ENCODE peak calls at places on chromosomes 2 and 18, in nine cellular contexts. E is COR-L47; M is LoVo; T is T-helper 2 cell; F is AG04450; R is stimulated activated CD4-positive, alpha-beta T cell treated with anti-CD3 and anti-CD28 coated beads, Interleukin-2, amount 100 ng/mL, for 4 hours; Q is MV-4-11; G is posterior cingulate gyrus; U is KG1. P is an unnamed sample.

GRCh38 chr2:189700681-189701080 is 26.2 kb downstream of the ANKAR start:
- DNase-seq in E (no peak), M (no peak), T (no peak), F (no peak), R (no peak), Q (no peak), G (no peak), U (no peak), P (no peak)

GRCh38 chr18:36593001-36593400 is 235.8 kb downstream of the TPGS2 start:
- DNase-seq in E (no peak), M (no peak), T (no peak), F (no peak), R (no peak), Q (peak), G (no peak), U (no peak), P (no peak)

GRCh38 chr2:64327510-64328414 is 126.2 kb upstream of the LGALSL start:
- DNase-seq in E (peak), M (no peak), T (peak), F (no peak), R (peak), Q (no peak), G (peak), U (peak), P (peak)

GRCh38 chr2:201942525-201942924 is 91.1 kb upstream of the FZD7 start:
- DNase-seq in E (no peak), M (no peak), T (no peak), F (no peak), R (no peak), Q (no peak), G (no peak), U (no peak), P (no peak)

GRCh38 chr2:115303-115702 is 69.0 kb upstream of the FAM110C start:
- DNase-seq in E (no peak), M (no peak), T (no peak), F (no peak), R (no peak), Q (no peak), G (no peak), U (no peak), P (no peak)

GRCh38 chr2:130966149-130967019 is 126.9 kb downstream of the FAM168B start:
- DNase-seq in E (no peak), M (no peak), T (no peak), F (no peak), R (no peak), Q (no peak), G (no peak), U (no peak), P (no peak)

GRCh38 chr18:57447154-57447621 is 12.0 kb downstream of the ONECUT2 start:
- DNase-seq in E (no peak), M (no peak), T (no peak), F (no peak), R (no peak), Q (peak), G (peak), U (no peak), P (peak)

GRCh38 chr18:48800479-48800876 is 150.3 kb downstream of the SMAD7 start:
- DNase-seq in E (no peak), M (no peak), T (no peak), F (no peak), R (no peak), Q (no peak), G (peak), U (no peak), P (no peak)

GRCh38 chr18:26476697-26477096 is 71.7 kb downstream of the KCTD1 start:
- DNase-seq in E (no peak), M (no peak), T (no peak), F (no peak), R (no peak), Q (no peak), G (no peak), U (no peak), P (no peak)

GRCh38 chr2:180871649-180872048 is 108.8 kb upstream of the UBE2E3 start:
- DNase-seq in E (no peak), M (no peak), T (no peak), F (no peak), R (no peak), Q (no peak), G (no peak), U (no peak), P (no peak)

GRCh38 chr2:240269380-240269779 is 128.9 kb upstream of the OTOS start:
- DNase-seq in E (no peak), M (no peak), T (no peak), F (no peak), R (no peak), Q (no peak), G (no peak), U (no peak), P (no peak)

GRCh38 chr2:107585851-107586250 is 240.8 kb upstream of the RGPD4 start:
- DNase-seq in E (no peak), M (no peak), T (no peak), F (no peak), R (no peak), Q (no peak), G (no peak), U (no peak), P (no peak)

GRCh38 chr2:61948661-61949457 is 43.4 kb downstream of the COMMD1 start:
- DNase-seq in E (no peak), M (no peak), T (no peak), F (no peak), R (no peak), Q (no peak), G (no peak), U (no peak), P (no peak)

GRCh38 chr2:21500546-21500945 is 376.8 kb downstream of the TDRD15 start:
- DNase-seq in E (no peak), M (no peak), T (no peak), F (no peak), R (no peak), Q (no peak), G (no peak), U (no peak), P (no peak)

GRCh38 chr2:46643493-46643892 is 164.1 kb downstream of the TMEM247 start:
- DNase-seq in E (no peak), M (no peak), T (no peak), F (no peak), R (no peak), Q (no peak), G (no peak), U (no peak), P (no peak)

GRCh38 chr18:35110554-35111058 is 69.4 kb downstream of the MAPRE2 start:
- DNase-seq in E (no peak), M (no peak), T (no peak), F (no peak), R (no peak), Q (no peak), G (no peak), U (no peak), P (no peak)

GRCh38 chr18:56937874-56938273 is 209.0 kb upstream of the BOD1L2 start:
- DNase-seq in E (no peak), M (no peak), T (no peak), F (no peak), R (no peak), Q (peak), G (no peak), U (no peak), P (no peak)

GRCh38 chr2:143575340-143575739 is 446.1 kb downstream of the ARHGAP15 start:
- DNase-seq in E (no peak), M (no peak), T (no peak), F (no peak), R (no peak), Q (no peak), G (no peak), U (no peak), P (no peak)

GRCh38 chr18:60966876-60967275 is 366.4 kb upstream of the CDH20 start:
- DNase-seq in E (no peak), M (no peak), T (no peak), F (no peak), R (no peak), Q (no peak), G (no peak), U (no peak), P (no peak)

GRCh38 chr2:88600038-88600465 is 27.2 kb downstream of the EIF2AK3 start:
- DNase-seq in E (peak), M (peak), T (no peak), F (peak), R (peak), Q (peak), G (no peak), U (no peak), P (no peak)

GRCh38 chr2:128530025-128530573 is 211.4 kb upstream of the HS6ST1 start:
- DNase-seq in E (no peak), M (no peak), T (no peak), F (no peak), R (no peak), Q (no peak), G (no peak), U (no peak), P (no peak)

GRCh38 chr2:113894156-113894743 is 4.4 kb downstream of the ACTR3 start:
- DNase-seq in E (no peak), M (peak), T (no peak), F (peak), R (no peak), Q (peak), G (no peak), U (no peak), P (peak)

GRCh38 chr2:75200140-75200985 is 1.0 kb upstream of the TACR1 start:
- DNase-seq in E (peak), M (no peak), T (no peak), F (no peak), R (no peak), Q (no peak), G (peak), U (no peak), P (no peak)

GRCh38 chr2:161238559-161239415 is 69.4 kb upstream of the PSMD14 start:
- DNase-seq in E (peak), M (no peak), T (peak), F (no peak), R (peak), Q (peak), G (peak), U (no peak), P (no peak)

P was measured in AML-193.